ENCODE peak calls at places on chromosomes 4 and X, in seven cellular contexts. K, R, Z, E, U, F and A are unnamed samples.

GRCh38 chrX:53288173-53288572 is 6.8 kb upstream of the IQSEC2 start:
- DNase-seq in U (no peak), R (peak), E (no peak), K (no peak), Z (peak), F (no peak), A (no peak)

GRCh38 chr4:76272582-76272981 is 21.1 kb downstream of the FAM47E start:
- DNase-seq in E (no peak), R (no peak), K (no peak), F (no peak), Z (no peak), U (no peak), A (no peak)

GRCh38 chr4:96429657-96430056 is 589.8 kb downstream of the PDHA2 start:
- DNase-seq in F (no peak), R (no peak), E (no peak), K (no peak), U (no peak), Z (no peak), A (no peak)

GRCh38 chr4:5785806-5786680 is 75.0 kb downstream of the EVC start:
- DNase-seq in Z (no peak), F (no peak), R (no peak), E (peak), U (no peak), K (peak), A (no peak)

GRCh38 chrX:122087353-122087752 is 1039.9 kb downstream of the GLUD2 start:
- DNase-seq in E (no peak), K (no peak), U (no peak), Z (no peak), F (no peak), R (no peak), A (no peak)

GRCh38 chr4:139763668-139764067 is 98.0 kb downstream of the MGST2 start:
- DNase-seq in U (no peak), R (no peak), E (no peak), Z (no peak), K (no peak), F (no peak), A (no peak)

GRCh38 chr4:176193126-176193525 is 2.3 kb downstream of the SPATA4 start:
- DNase-seq in Z (no peak), R (no peak), E (no peak), F (no peak), K (no peak), U (no peak), A (no peak)

GRCh38 chrX:141176586-141177451 is at the start of gene LDOC1:
- DNase-seq in Z (peak), U (no peak), E (no peak), R (peak), F (peak), K (peak), A (no peak)

GRCh38 chr4:77188498-77189187 is 31.6 kb downstream of the CCNG2 start:
- DNase-seq in E (no peak), R (no peak), Z (no peak), U (no peak), K (no peak), F (no peak), A (no peak)

GRCh38 chr4:104677122-104677521 is 182.4 kb upstream of the CXXC4 start:
- DNase-seq in E (no peak), F (no peak), U (no peak), R (no peak), Z (peak), K (no peak), A (peak)

GRCh38 chr4:33184684-33185083 is 2464.5 kb downstream of the PCDH7 start:
- DNase-seq in K (no peak), R (no peak), E (no peak), Z (no peak), U (no peak), F (no peak), A (no peak)

GRCh38 chr4:119692001-119692400 is 63.4 kb upstream of the PDE5A start:
- DNase-seq in R (no peak), E (no peak), K (no peak), U (no peak), Z (no peak), F (no peak), A (no peak)

GRCh38 chrX:23505531-23506303 is 161.6 kb upstream of the PRDX4 start:
- DNase-seq in E (no peak), Z (no peak), U (no peak), R (no peak), K (no peak), F (no peak), A (no peak)

GRCh38 chr4:10161840-10162239 is 45.2 kb upstream of the WDR1 start:
- DNase-seq in F (no peak), K (no peak), Z (no peak), R (no peak), U (no peak), E (no peak), A (no peak)

GRCh38 chr4:73222466-73223257 is 35.9 kb downstream of the ANKRD17 start:
- DNase-seq in K (no peak), R (peak), Z (peak), E (peak), F (peak), U (peak), A (peak)

GRCh38 chrX:38560776-38561125 is 591 bp upstream of the TSPAN7 start:
- DNase-seq in R (no peak), E (no peak), K (peak), Z (no peak), F (no peak), U (no peak), A (no peak)

GRCh38 chr4:68498413-68499007 is 51.2 kb downstream of the TMPRSS11E start:
- DNase-seq in E (peak), R (peak), F (peak), K (no peak), Z (peak), U (peak), A (peak)

GRCh38 chrX:10897768-10898167 is 213.4 kb upstream of the HCCS start:
- DNase-seq in R (no peak), K (no peak), U (no peak), F (no peak), E (no peak), Z (no peak), A (no peak)

GRCh38 chr4:146029939-146030710 is 91.5 kb upstream of the ZNF827 start:
- DNase-seq in Z (no peak), F (no peak), E (no peak), R (peak), U (no peak), K (no peak), A (peak)

GRCh38 chr4:106816501-106816900 is 219.6 kb downstream of the DKK2 start:
- DNase-seq in K (no peak), Z (no peak), E (no peak), R (no peak), F (no peak), U (no peak), A (no peak)

GRCh38 chrX:5236096-5236495 is 992.6 kb downstream of the NLGN4X start:
- DNase-seq in E (no peak), R (no peak), Z (no peak), F (no peak), K (no peak), U (no peak), A (no peak)

GRCh38 chr4:94897023-94897422 is 139.3 kb downstream of the BMPR1B start:
- DNase-seq in R (no peak), Z (no peak), F (no peak), U (peak), E (no peak), K (no peak), A (no peak)

GRCh38 chrX:103329991-103330390 is at the start of gene TCEAL7:
- DNase-seq in U (no peak), Z (no peak), R (peak), E (no peak), F (no peak), K (no peak), A (no peak)

GRCh38 chrX:93538575-93538974 is 134.8 kb downstream of the NAP1L3 start:
- DNase-seq in K (no peak), Z (no peak), R (no peak), U (no peak), F (no peak), E (no peak), A (no peak)
- TF ChIP-seq CTCF in K (peak), Z (no peak), R (peak), U (peak), F (peak), E (no peak), A (no peak)

GRCh38 chrX:97461763-97462162 is 578.1 kb downstream of the RPA4 start:
- DNase-seq in R (no peak), F (no peak), K (no peak), Z (no peak), E (no peak), U (no peak), A (no peak)
- TF ChIP-seq CTCF in R (no peak), F (peak), K (no peak), Z (no peak), E (no peak), U (no peak), A (no peak)

DNA sequence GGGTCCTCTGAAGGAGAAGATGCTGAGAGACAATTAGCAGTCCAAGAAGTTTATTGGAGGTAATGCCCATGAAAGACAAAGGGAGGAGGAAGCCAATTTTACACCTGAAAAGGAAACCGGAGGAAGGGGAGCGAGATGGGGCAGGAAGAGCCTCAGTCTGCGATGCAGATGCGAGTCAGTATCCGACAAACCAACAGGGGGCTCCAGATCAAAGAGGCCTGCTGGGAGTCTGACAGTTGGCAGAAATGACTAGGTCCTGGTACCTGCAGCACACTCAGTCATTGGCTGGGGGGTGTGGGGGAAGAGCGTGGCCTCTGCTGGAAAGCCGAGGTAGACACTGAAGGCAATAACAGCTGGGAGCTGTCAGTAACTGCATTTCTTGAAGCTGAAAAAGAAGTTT is 231.1 kb upstream of the CENPE start:
- DNase-seq in K (no peak), R (peak), Z (no peak), U (peak), F (peak), E (no peak), A (no peak)
- TF ChIP-seq CTCF in K (no peak), R (peak), Z (no peak), U (peak), F (peak), E (no peak), A (no peak)

DNA sequence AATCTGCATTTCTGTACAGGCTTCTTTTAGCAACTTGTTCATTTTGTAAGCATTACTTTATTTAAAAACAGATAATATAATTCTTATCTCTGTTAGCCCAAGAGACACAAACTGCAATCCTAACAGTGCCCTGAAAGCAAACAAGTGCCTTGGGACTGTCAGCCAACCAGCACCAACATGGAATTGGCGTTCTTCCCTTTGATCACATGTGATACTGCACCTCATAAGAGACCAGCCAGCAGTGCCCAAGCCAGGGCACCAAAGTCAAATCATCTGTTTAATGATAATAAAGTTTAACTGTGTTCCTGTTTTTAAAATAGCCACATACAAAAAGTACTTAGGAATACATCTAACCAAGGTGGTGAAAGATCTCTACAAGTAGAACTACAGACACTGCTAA is 223.2 kb downstream of the PRDM5 start:
- DNase-seq in E (no peak), R (no peak), K (no peak), Z (no peak), F (no peak), U (no peak), A (no peak)
- TF ChIP-seq CTCF in E (no peak), R (no peak), K (no peak), Z (no peak), F (no peak), U (no peak), A (no peak)

GRCh38 chr4:929096-929765 is 2.9 kb downstream of the GAK start:
- DNase-seq in U (no peak), R (no peak), E (no peak), F (no peak), K (peak), Z (no peak), A (no peak)

GRCh38 chr4:925771-926500 is 6.2 kb downstream of the GAK start:
- DNase-seq in K (peak), E (no peak), Z (no peak), R (no peak), F (no peak), U (no peak), A (no peak)

GRCh38 chr4:925171-925570 is 6.9 kb downstream of the GAK start:
- DNase-seq in F (no peak), U (no peak), K (peak), Z (no peak), R (no peak), E (no peak), A (no peak)

GRCh38 chr4:924107-925096 is 7.7 kb downstream of the GAK start:
- DNase-seq in F (no peak), R (no peak), U (no peak), K (peak), E (no peak), Z (no peak), A (no peak)

DNA sequence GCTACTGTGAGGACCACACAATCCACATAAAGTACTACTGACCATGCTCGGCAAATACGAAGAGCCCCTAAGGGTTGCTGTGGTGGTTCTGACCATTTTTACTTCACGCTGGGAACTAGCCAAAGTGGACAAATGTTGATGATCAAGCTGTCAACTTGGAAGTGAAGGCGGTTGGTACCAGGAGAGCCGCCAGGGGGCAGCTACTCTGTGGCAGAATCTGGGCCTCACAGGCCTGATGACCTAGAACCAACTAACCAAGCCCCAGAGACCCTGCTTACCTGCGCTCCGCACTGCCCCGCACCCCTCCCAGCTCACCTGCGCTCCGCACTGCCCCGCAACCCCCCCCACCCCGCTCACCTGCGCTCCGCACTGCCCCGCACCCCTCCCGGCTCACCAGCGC is 5.6 kb downstream of the GAK start:
- DNase-seq in U (peak), R (peak), F (peak), E (no peak), Z (no peak), K (peak), A (no peak)
- TF ChIP-seq CTCF in U (peak), R (peak), F (peak), E (peak), Z (no peak), K (peak), A (no peak)